ENCODE peak calls at places on chromosomes 7 and 10, in six cellular contexts. M, P, C, Y, U and R are unnamed samples.

GRCh38 chr7:927031-927671 is 27.3 kb downstream of the ADAP1 start:
- DNase-seq in M (peak), P (no peak), C (no peak), Y (no peak), U (no peak), R (peak)

GRCh38 chr10:75599875-75600648 is 168.6 kb downstream of the LRMDA start:
- DNase-seq in M (no peak), P (no peak), C (no peak), Y (no peak), U (no peak), R (no peak)

GRCh38 chr7:2938514-2939192 is 94.5 kb upstream of the GNA12 start:
- DNase-seq in M (peak), P (no peak), C (no peak), Y (no peak), U (no peak), R (peak)

GRCh38 chr7:32062150-32062549 is 8.1 kb downstream of the PDE1C start:
- DNase-seq in M (no peak), P (no peak), C (no peak), Y (no peak), U (peak), R (no peak)

GRCh38 chr7:155483868-155484325 is 26.0 kb downstream of the EN2 start:
- DNase-seq in M (no peak), P (no peak), C (no peak), Y (no peak), U (no peak), R (no peak)

GRCh38 chr10:28381465-28381864 is 78.6 kb upstream of the MPP7 start:
- DNase-seq in M (no peak), P (no peak), C (no peak), Y (no peak), U (no peak), R (no peak)

GRCh38 chr10:120422459-120422858 is 34.6 kb upstream of the PLPP4 start:
- DNase-seq in M (no peak), P (no peak), C (no peak), Y (no peak), U (no peak), R (no peak)

GRCh38 chr10:45380903-45381610 is 7.0 kb downstream of the ALOX5 start:
- DNase-seq in M (no peak), P (no peak), C (no peak), Y (no peak), U (no peak), R (peak)

GRCh38 chr7:25664593-25664992 is 436.3 kb upstream of the NPVF start:
- DNase-seq in M (no peak), P (no peak), C (no peak), Y (no peak), U (no peak), R (no peak)

GRCh38 chr10:132337019-132337418 is 5.0 kb downstream of the LRRC27 start:
- DNase-seq in M (no peak), P (no peak), C (no peak), Y (no peak), U (no peak), R (peak)

GRCh38 chr10:13016413-13016812 is 14.9 kb upstream of the CCDC3 start:
- DNase-seq in M (no peak), P (no peak), C (no peak), Y (no peak), U (no peak), R (no peak)

GRCh38 chr7:51043461-51043860 is 260.8 kb upstream of the GRB10 start:
- DNase-seq in M (no peak), P (no peak), C (no peak), Y (no peak), U (no peak), R (no peak)

GRCh38 chr7:10181996-10182395 is 791.7 kb upstream of the PHF14 start:
- DNase-seq in M (no peak), P (no peak), C (no peak), Y (no peak), U (no peak), R (no peak)

GRCh38 chr10:26997610-26998009 is 102.7 kb downstream of the ANKRD26 start:
- DNase-seq in M (no peak), P (no peak), C (no peak), Y (no peak), U (no peak), R (no peak)

GRCh38 chr10:92891885-92892705 is 43.8 kb downstream of the EXOC6 start:
- DNase-seq in M (peak), P (no peak), C (no peak), Y (no peak), U (no peak), R (no peak)

GRCh38 chr7:76048668-76048988 is 722 bp downstream of the MDH2 start:
- DNase-seq in M (no peak), P (no peak), C (no peak), Y (no peak), U (no peak), R (no peak)